ENCODE peak calls at places on chromosomes 5 and 9, in eight cellular contexts. A is stimulated activated CD4-positive, alpha-beta T cell treated with anti-CD3 and anti-CD28 coated beads, Interleukin-1b, Interleukin-23, amount 100 ng/mL, for 24 hours; V is HCT116; R is neural crest cell; O is activated CD4-positive, alpha-beta memory T cell treated with anti-CD3 and anti-CD28 coated beads, Interleukin-2, amount 10 ng/mL, durations not matched to agents 7 days and 5 days; G is Daoy; Y is endothelial cell; N is T-helper 9 cell. I is an unnamed sample.

GRCh38 chr5:145922059-145922458 is 14.3 kb upstream of the SH3RF2 start:
- DNase-seq in A (no peak), Y (no peak), G (no peak), R (no peak), V (no peak), O (no peak), N (no peak), I (no peak)

GRCh38 chr9:5499889-5500398 is 10.4 kb upstream of the PDCD1LG2 start:
- DNase-seq in A (no peak), G (peak), R (no peak), V (no peak), N (no peak), Y (peak), O (no peak), I (peak)

GRCh38 chr9:96491079-96491879 is 41.3 kb downstream of the HABP4 start:
- DNase-seq in R (no peak), N (no peak), A (no peak), O (no peak), V (peak), G (no peak), Y (no peak), I (peak)

GRCh38 chr9:98778711-98779530 is 17.4 kb downstream of the ANKS6 start:
- DNase-seq in N (no peak), R (no peak), Y (no peak), O (no peak), V (no peak), A (no peak), G (no peak), I (no peak)

GRCh38 chr5:3121813-3122212 is 370.3 kb upstream of the IRX2 start:
- DNase-seq in Y (no peak), R (peak), O (no peak), G (no peak), V (no peak), N (no peak), A (no peak), I (no peak)

GRCh38 chr9:18543406-18543965 is 69.5 kb downstream of the ADAMTSL1 start:
- DNase-seq in A (no peak), V (no peak), G (peak), N (no peak), O (no peak), R (no peak), Y (no peak), I (peak)

GRCh38 chr5:179793470-179794139 is at the start of gene LTC4S:
- DNase-seq in N (peak), G (peak), A (no peak), Y (no peak), R (no peak), V (no peak), O (peak), I (no peak)

GRCh38 chr9:77876091-77876490 is 155.5 kb downstream of the GNAQ start:
- DNase-seq in R (no peak), O (no peak), V (no peak), A (no peak), N (no peak), Y (peak), G (no peak), I (no peak)

GRCh38 chr9:72524820-72525539 is 3.6 kb downstream of the TMC1 start:
- DNase-seq in Y (no peak), O (peak), V (peak), G (peak), R (no peak), A (no peak), N (peak), I (peak)

GRCh38 chr9:106769331-106769730 is 93.6 kb upstream of the ZNF462 start:
- DNase-seq in R (no peak), A (no peak), O (no peak), V (no peak), Y (no peak), G (no peak), N (no peak), I (no peak)

GRCh38 chr5:172659909-172660628 is 19.0 kb downstream of the NEURL1B start:
- DNase-seq in A (no peak), V (no peak), R (peak), O (no peak), N (no peak), G (peak), Y (no peak), I (peak)

GRCh38 chr9:9061599-9061998 is 1262.0 kb upstream of the DMAC1 start:
- DNase-seq in G (no peak), N (no peak), R (no peak), O (no peak), A (no peak), V (no peak), Y (no peak), I (no peak)

GRCh38 chr5:1089621-1090040 is 22.2 kb downstream of the SLC12A7 start:
- DNase-seq in O (no peak), R (no peak), G (no peak), Y (no peak), V (no peak), N (no peak), A (no peak), I (no peak)

GRCh38 chr9:28887188-28887884 is 1314.1 kb upstream of the C9orf72 start:
- DNase-seq in O (no peak), G (no peak), V (no peak), N (no peak), Y (no peak), A (no peak), R (no peak), I (no peak)

GRCh38 chr5:1468247-1468612 is 23.0 kb upstream of the SLC6A3 start:
- DNase-seq in N (no peak), G (no peak), R (peak), Y (peak), A (no peak), V (no peak), O (no peak), I (no peak)

GRCh38 chr9:33154368-33154767 is 12.8 kb downstream of the B4GALT1 start:
- DNase-seq in O (no peak), V (no peak), N (no peak), Y (no peak), R (no peak), G (no peak), A (no peak), I (no peak)

GRCh38 chr9:121141706-121142105 is 60.0 kb downstream of the RAB14 start:
- DNase-seq in Y (no peak), V (no peak), A (no peak), N (no peak), G (no peak), O (no peak), R (no peak), I (no peak)

GRCh38 chr9:136621019-136621733 is 41.5 kb upstream of the EGFL7 start:
- DNase-seq in R (no peak), N (no peak), A (no peak), O (no peak), Y (no peak), G (no peak), V (no peak), I (no peak)

GRCh38 chr9:110635589-110635988 is 33.0 kb upstream of the MUSK start:
- DNase-seq in G (no peak), V (no peak), R (no peak), Y (no peak), A (no peak), N (no peak), O (no peak), I (no peak)

GRCh38 chr5:89728750-89729149 is 680.8 kb downstream of the CETN3 start:
- DNase-seq in Y (no peak), R (no peak), O (no peak), G (no peak), V (no peak), A (no peak), N (no peak), I (no peak)

GRCh38 chr5:133052317-133053175 is 733 bp downstream of the HSPA4 start:
- DNase-seq in O (peak), A (peak), G (peak), V (no peak), R (peak), N (peak), Y (peak), I (peak)

GRCh38 chr9:103483471-103484096 is 488.5 kb downstream of the CYLC2 start:
- DNase-seq in O (no peak), G (no peak), Y (no peak), A (no peak), R (no peak), V (no peak), N (no peak), I (no peak)

GRCh38 chr9:38295751-38296150 is 96.8 kb upstream of the ALDH1B1 start:
- DNase-seq in R (no peak), A (no peak), Y (no peak), O (no peak), G (no peak), N (no peak), V (no peak), I (peak)

GRCh38 chr5:80998590-80998979 is 38.4 kb downstream of the RASGRF2 start:
- DNase-seq in G (no peak), V (no peak), N (no peak), Y (no peak), A (no peak), O (no peak), R (no peak), I (peak)

GRCh38 chr9:104860280-104860679 is 67.7 kb downstream of the ABCA1 start:
- DNase-seq in R (no peak), O (no peak), V (no peak), G (no peak), Y (no peak), A (no peak), N (no peak), I (no peak)

GRCh38 chr9:88270398-88270797 is 117.8 kb upstream of the SPIN1 start:
- DNase-seq in N (no peak), R (no peak), O (no peak), A (no peak), G (no peak), Y (no peak), V (peak), I (peak)

GRCh38 chr9:76166436-76166959 is 227.7 kb downstream of the RFK start:
- DNase-seq in R (no peak), V (no peak), N (no peak), Y (no peak), O (no peak), G (no peak), A (no peak), I (peak)

GRCh38 chr9:134734270-134734669 is 92.7 kb downstream of the COL5A1 start:
- DNase-seq in N (no peak), A (no peak), Y (no peak), G (no peak), R (no peak), O (no peak), V (no peak), I (peak)

GRCh38 chr9:69376651-69377050 is 51.6 kb downstream of the ENTREP1 start:
- DNase-seq in G (peak), A (no peak), Y (no peak), V (no peak), R (no peak), O (no peak), N (no peak), I (peak)

GRCh38 chr9:123111427-123111826 is 78.0 kb downstream of the GPR21 start:
- DNase-seq in Y (no peak), A (no peak), G (no peak), O (no peak), N (no peak), V (no peak), R (no peak), I (no peak)

GRCh38 chr5:11588803-11589202 is 315.4 kb downstream of the CTNND2 start:
- DNase-seq in O (no peak), Y (peak), V (no peak), R (peak), N (no peak), A (no peak), G (peak), I (no peak)

GRCh38 chr9:113808391-113809191 is 67.5 kb upstream of the ZNF618 start:
- DNase-seq in G (peak), V (peak), A (no peak), O (no peak), Y (no peak), R (no peak), N (no peak), I (peak)

GRCh38 chr5:89043676-89044075 is 160.7 kb upstream of the MEF2C start:
- DNase-seq in O (no peak), G (peak), R (no peak), N (no peak), V (no peak), A (no peak), Y (no peak), I (peak)

I was measured in RPMI7951.